ENCODE peak calls at places on chromosomes 13 and 19, in six cellular contexts. One of them, this sample, is unnamed.

GRCh38 chr19:49852631-49853126 is 1.7 kb downstream of the PTOV1 start:
- DNase-seq in tibial nerve: no peak
- DNase-seq in Peyer's patch: no peak
- DNase-seq in IMR-90: peak; percentile 22
- DNase-seq in transverse colon: no peak
- DNase-seq in HCT116: no peak
- DNase-seq in this sample: no peak

GRCh38 chr19:41323430-41324125 is 13.6 kb downstream of the CCDC97 start:
- DNase-seq in HCT116: no peak
- DNase-seq in IMR-90: peak; percentile 98
- DNase-seq in Peyer's patch: peak; percentile 59
- DNase-seq in transverse colon: peak; percentile 51
- DNase-seq in tibial nerve: peak; percentile 65
- DNase-seq in this sample: peak; percentile 90

GRCh38 chr13:75250526-75251183 is 231.3 kb downstream of the TBC1D4 start:
- DNase-seq in tibial nerve: no peak
- DNase-seq in HCT116: no peak
- DNase-seq in transverse colon: no peak
- DNase-seq in IMR-90: peak; percentile 83
- DNase-seq in Peyer's patch: no peak
- DNase-seq in this sample: no peak

GRCh38 chr13:100899720-100900316 is 225.2 kb upstream of the TMTC4 start:
- DNase-seq in transverse colon: no peak
- DNase-seq in IMR-90: no peak
- DNase-seq in Peyer's patch: no peak
- DNase-seq in tibial nerve: no peak
- DNase-seq in HCT116: no peak
- DNase-seq in this sample: no peak

GRCh38 chr13:113209336-113209879 is at the start of gene CUL4A:
- DNase-seq in HCT116: peak; percentile 31
- DNase-seq in IMR-90: peak; percentile 60
- DNase-seq in Peyer's patch: peak; percentile 89
- DNase-seq in transverse colon: peak; percentile 86
- DNase-seq in tibial nerve: peak; percentile 64
- DNase-seq in this sample: peak; percentile 83

GRCh38 chr13:95480131-95480545 is 72.4 kb upstream of the CLDN10 start:
- DNase-seq in tibial nerve: no peak
- DNase-seq in IMR-90: no peak
- DNase-seq in Peyer's patch: no peak
- DNase-seq in transverse colon: no peak
- DNase-seq in HCT116: no peak
- DNase-seq in this sample: no peak

GRCh38 chr19:17052439-17052838 is 22.8 kb downstream of the HAUS8 start:
- DNase-seq in Peyer's patch: peak; percentile 61
- DNase-seq in HCT116: peak; percentile 22
- DNase-seq in tibial nerve: no peak
- DNase-seq in IMR-90: peak; percentile 59
- DNase-seq in transverse colon: peak; percentile 64
- DNase-seq in this sample: peak; percentile 38

GRCh38 chr19:17671906-17672305 is 16.2 kb downstream of the UNC13A start:
- DNase-seq in Peyer's patch: no peak
- DNase-seq in IMR-90: peak; percentile 37
- DNase-seq in transverse colon: no peak
- DNase-seq in HCT116: peak; percentile 68
- DNase-seq in tibial nerve: no peak
- DNase-seq in this sample: no peak

GRCh38 chr13:113926951-113927660 is 46.8 kb downstream of the C13orf46 start:
- DNase-seq in Peyer's patch: peak; percentile 31
- DNase-seq in tibial nerve: peak; percentile 14
- DNase-seq in transverse colon: no peak
- DNase-seq in HCT116: no peak
- DNase-seq in IMR-90: no peak
- DNase-seq in this sample: no peak

GRCh38 chr19:5913739-5914357 is at the start of gene CAPS:
- DNase-seq in transverse colon: peak; percentile 78
- DNase-seq in IMR-90: peak; percentile 23
- DNase-seq in Peyer's patch: no peak
- DNase-seq in tibial nerve: peak; percentile 44
- DNase-seq in HCT116: no peak
- DNase-seq in this sample: no peak

GRCh38 chr13:91142572-91142971 is 204.9 kb upstream of the MIR17HG start:
- DNase-seq in HCT116: no peak
- DNase-seq in Peyer's patch: no peak
- DNase-seq in IMR-90: peak; percentile 1
- DNase-seq in transverse colon: no peak
- DNase-seq in tibial nerve: no peak
- DNase-seq in this sample: no peak

GRCh38 chr13:105920375-105920774 is 615.1 kb downstream of the EFNB2 start:
- DNase-seq in IMR-90: peak; percentile 87
- DNase-seq in tibial nerve: no peak
- DNase-seq in HCT116: peak; percentile 78
- DNase-seq in Peyer's patch: peak; percentile 62
- DNase-seq in transverse colon: peak; percentile 21
- DNase-seq in this sample: no peak

GRCh38 chr19:4914736-4915501 is 5.6 kb downstream of the UHRF1 start:
- DNase-seq in IMR-90: peak; percentile 69
- DNase-seq in Peyer's patch: peak; percentile 91
- DNase-seq in tibial nerve: no peak
- DNase-seq in transverse colon: peak; percentile 89
- DNase-seq in HCT116: peak; percentile 76
- DNase-seq in this sample: no peak

GRCh38 chr19:5131031-5131865 is 162.3 kb downstream of the KDM4B start:
- DNase-seq in HCT116: no peak
- DNase-seq in tibial nerve: no peak
- DNase-seq in Peyer's patch: peak; percentile 85
- DNase-seq in transverse colon: peak; percentile 44
- DNase-seq in IMR-90: no peak
- DNase-seq in this sample: no peak

GRCh38 chr13:67229438-67230242 is 496 bp downstream of the PCDH9 start:
- DNase-seq in tibial nerve: no peak
- DNase-seq in HCT116: no peak
- DNase-seq in transverse colon: no peak
- DNase-seq in Peyer's patch: no peak
- DNase-seq in IMR-90: peak; percentile 10
- DNase-seq in this sample: no peak

GRCh38 chr19:10858204-10858828 is 10.1 kb downstream of the C19orf38 start:
- DNase-seq in tibial nerve: no peak
- DNase-seq in IMR-90: no peak
- DNase-seq in Peyer's patch: no peak
- DNase-seq in HCT116: no peak
- DNase-seq in transverse colon: no peak
- DNase-seq in this sample: no peak

GRCh38 chr13:85653681-85654080 is 145.5 kb downstream of the SLITRK6 start:
- DNase-seq in tibial nerve: no peak
- DNase-seq in IMR-90: no peak
- DNase-seq in Peyer's patch: no peak
- DNase-seq in HCT116: no peak
- DNase-seq in transverse colon: no peak
- DNase-seq in this sample: no peak

GRCh38 chr13:21579754-21580316 is 24.1 kb downstream of the MICU2 start:
- DNase-seq in tibial nerve: no peak
- DNase-seq in IMR-90: no peak
- DNase-seq in HCT116: no peak
- DNase-seq in Peyer's patch: no peak
- DNase-seq in transverse colon: no peak
- DNase-seq in this sample: no peak

GRCh38 chr13:31282741-31283455 is 83.1 kb downstream of the B3GLCT start:
- DNase-seq in IMR-90: no peak
- DNase-seq in transverse colon: no peak
- DNase-seq in Peyer's patch: no peak
- DNase-seq in tibial nerve: no peak
- DNase-seq in HCT116: no peak
- DNase-seq in this sample: no peak

GRCh38 chr13:79530270-79530669 is 49.3 kb downstream of the NDFIP2 start:
- DNase-seq in HCT116: no peak
- DNase-seq in transverse colon: no peak
- DNase-seq in Peyer's patch: no peak
- DNase-seq in IMR-90: no peak
- DNase-seq in tibial nerve: no peak
- DNase-seq in this sample: no peak

GRCh38 chr13:51292000-51292550 is 47.4 kb upstream of the SERPINE3 start:
- DNase-seq in transverse colon: no peak
- DNase-seq in Peyer's patch: no peak
- DNase-seq in tibial nerve: no peak
- DNase-seq in IMR-90: peak; percentile 62
- DNase-seq in HCT116: no peak
- DNase-seq in this sample: peak; percentile 14

GRCh38 chr19:56595548-56595899 is 422 bp downstream of the ZNF71 start:
- DNase-seq in tibial nerve: no peak
- DNase-seq in HCT116: no peak
- DNase-seq in IMR-90: peak; percentile 9
- DNase-seq in Peyer's patch: no peak
- DNase-seq in transverse colon: no peak
- DNase-seq in this sample: no peak

GRCh38 chr13:60134376-60134775 is 29.4 kb downstream of the DIAPH3 start:
- DNase-seq in HCT116: no peak
- DNase-seq in Peyer's patch: no peak
- DNase-seq in transverse colon: no peak
- DNase-seq in IMR-90: no peak
- DNase-seq in tibial nerve: no peak
- DNase-seq in this sample: no peak

DNA sequence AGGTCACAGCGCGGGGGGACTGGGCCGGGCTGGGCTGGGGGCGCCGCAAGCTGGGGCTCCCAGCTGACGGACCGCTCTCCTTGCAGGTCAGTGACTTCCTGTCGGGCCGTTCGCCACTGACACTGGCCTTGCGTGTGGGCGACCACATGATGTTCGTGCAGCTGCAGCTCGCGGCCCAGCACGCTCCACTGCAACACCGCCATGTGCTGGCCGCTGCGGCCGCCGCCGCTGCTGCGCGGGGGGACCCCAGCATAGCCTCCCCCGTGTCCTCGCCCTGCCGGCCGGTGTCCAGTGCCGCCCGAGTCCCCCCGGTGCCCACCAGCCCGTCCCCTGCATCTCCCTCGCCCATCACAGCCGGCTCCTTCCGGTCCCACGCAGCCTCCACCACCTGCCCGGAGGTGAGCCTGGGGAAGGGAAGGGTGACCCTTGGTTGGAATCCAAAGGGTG is 5.7 kb downstream of the MIDN start:
- DNase-seq in Peyer's patch: peak; percentile 62
- DNase-seq in IMR-90: no peak
- DNase-seq in transverse colon: peak; percentile 35
- DNase-seq in tibial nerve: no peak
- DNase-seq in HCT116: no peak
- DNase-seq in this sample: no peak
- TF ChIP-seq CTCF in Peyer's patch: no peak
- TF ChIP-seq CTCF in IMR-90: no peak
- TF ChIP-seq CTCF in transverse colon: no peak
- TF ChIP-seq CTCF in tibial nerve: no peak
- TF ChIP-seq CTCF in HCT116: no peak
- TF ChIP-seq CTCF in this sample: no peak

DNA sequence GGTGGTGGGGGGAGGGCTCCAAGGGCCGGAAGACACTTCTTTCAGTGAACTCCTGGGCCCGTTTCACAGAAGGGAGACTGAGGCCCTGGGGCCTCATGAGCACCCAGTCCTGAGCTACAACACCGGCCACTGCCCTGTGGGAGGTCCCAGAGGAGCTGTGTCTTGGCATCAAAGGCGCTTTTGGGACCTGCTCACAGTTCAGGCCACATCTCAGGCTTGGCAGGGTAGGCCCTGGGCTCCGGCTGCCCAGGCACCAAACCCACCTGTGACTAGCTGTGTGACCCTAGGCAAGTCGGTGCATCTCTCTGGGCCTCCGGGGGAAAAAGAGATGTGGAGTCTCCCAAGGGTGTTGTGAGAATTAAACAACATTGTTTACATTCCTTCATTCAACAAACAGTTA is 29.5 kb downstream of the NFILZ start:
- DNase-seq in Peyer's patch: no peak
- DNase-seq in IMR-90: no peak
- DNase-seq in HCT116: no peak
- DNase-seq in tibial nerve: no peak
- DNase-seq in transverse colon: no peak
- DNase-seq in this sample: no peak
- TF ChIP-seq POLR2A in Peyer's patch: no peak
- TF ChIP-seq POLR2A in IMR-90: no peak
- TF ChIP-seq POLR2A in HCT116: no peak
- TF ChIP-seq POLR2A in tibial nerve: no peak
- TF ChIP-seq POLR2A in transverse colon: no peak
- TF ChIP-seq POLR2A in this sample: no peak

DNA sequence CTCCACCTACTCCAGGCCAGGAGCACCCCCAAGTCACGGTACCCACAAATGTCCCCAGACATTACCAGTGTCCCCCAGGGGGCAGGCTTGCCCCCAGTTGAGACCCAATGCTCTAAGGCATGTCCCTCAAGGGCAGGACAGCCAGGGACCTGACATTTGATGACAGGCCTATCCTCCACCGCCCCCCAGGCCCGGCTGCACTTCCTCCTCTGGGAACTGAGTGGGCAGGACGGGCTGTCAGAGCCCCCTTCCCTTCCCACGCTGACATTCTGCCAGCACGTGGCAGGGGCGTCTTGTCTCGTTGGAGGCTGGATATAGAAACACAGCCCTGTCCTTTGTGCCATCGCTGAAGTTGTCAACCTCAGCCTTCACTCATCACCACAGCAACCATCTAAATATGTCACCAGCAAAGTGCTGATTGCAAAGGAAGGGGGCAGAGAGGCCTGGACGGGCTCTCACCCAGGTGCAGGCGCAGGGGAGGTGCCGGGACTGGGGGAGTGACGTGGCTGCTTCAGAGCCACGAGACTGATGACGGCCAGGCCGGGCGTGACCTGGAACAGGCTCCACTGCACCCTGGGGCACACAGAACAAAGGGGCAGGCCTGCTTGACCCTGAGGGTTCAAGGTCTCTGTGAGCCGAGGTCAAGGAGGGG is 38.4 kb downstream of the GNG7 start:
- DNase-seq in transverse colon: peak; percentile 80
- DNase-seq in HCT116: no peak
- DNase-seq in IMR-90: no peak
- DNase-seq in Peyer's patch: peak; percentile 91
- DNase-seq in tibial nerve: no peak
- DNase-seq in this sample: no peak
- TF ChIP-seq CTCF in transverse colon: no peak
- TF ChIP-seq CTCF in HCT116: no peak
- TF ChIP-seq CTCF in IMR-90: peak; percentile 15
- TF ChIP-seq CTCF in Peyer's patch: no peak
- TF ChIP-seq CTCF in tibial nerve: no peak
- TF ChIP-seq CTCF in this sample: no peak

GRCh38 chr19:788821-789472 is 8.3 kb upstream of the PTBP1 start:
- DNase-seq in tibial nerve: no peak
- DNase-seq in IMR-90: no peak
- DNase-seq in transverse colon: no peak
- DNase-seq in HCT116: no peak
- DNase-seq in Peyer's patch: no peak
- DNase-seq in this sample: no peak

GRCh38 chr19:789473-790052 is 7.7 kb upstream of the PTBP1 start:
- DNase-seq in tibial nerve: no peak
- DNase-seq in IMR-90: no peak
- DNase-seq in HCT116: no peak
- DNase-seq in transverse colon: no peak
- DNase-seq in Peyer's patch: no peak
- DNase-seq in this sample: no peak

GRCh38 chr19:791605-792360 is 5.5 kb upstream of the PTBP1 start:
- DNase-seq in HCT116: no peak
- DNase-seq in IMR-90: no peak
- DNase-seq in Peyer's patch: no peak
- DNase-seq in tibial nerve: no peak
- DNase-seq in transverse colon: no peak
- DNase-seq in this sample: no peak

GRCh38 chr19:792361-792885 is 4.8 kb upstream of the PTBP1 start:
- DNase-seq in IMR-90: no peak
- DNase-seq in transverse colon: no peak
- DNase-seq in Peyer's patch: no peak
- DNase-seq in tibial nerve: no peak
- DNase-seq in HCT116: no peak
- DNase-seq in this sample: no peak

GRCh38 chr19:790971-791604 is 6.2 kb upstream of the PTBP1 start:
- DNase-seq in transverse colon: no peak
- DNase-seq in IMR-90: no peak
- DNase-seq in HCT116: no peak
- DNase-seq in Peyer's patch: no peak
- DNase-seq in tibial nerve: no peak
- DNase-seq in this sample: no peak
- TF ChIP-seq POLR2A in transverse colon: no peak
- TF ChIP-seq POLR2A in IMR-90: no peak
- TF ChIP-seq POLR2A in HCT116: no peak
- TF ChIP-seq POLR2A in Peyer's patch: no peak
- TF ChIP-seq POLR2A in tibial nerve: no peak
- TF ChIP-seq POLR2A in this sample: no peak